ENCODE peak calls at places on chromosomes 1 and 21, in seven cellular contexts. One of them, this sample, is unnamed.

GRCh38 chr21:45152265-45152746 is 77.9 kb downstream of the ADARB1 start:
- DNase-seq in A549: no peak
- DNase-seq in left lung: peak
- DNase-seq in GM12865: peak
- DNase-seq in HFF-Myc: no peak
- DNase-seq in NB4: peak
- DNase-seq in MM.1S: no peak
- DNase-seq in this sample: peak

GRCh38 chr1:26822737-26823395 is 3.6 kb upstream of the ZDHHC18 start:
- DNase-seq in A549: no peak
- DNase-seq in left lung: no peak
- DNase-seq in GM12865: no peak
- DNase-seq in HFF-Myc: no peak
- DNase-seq in NB4: no peak
- DNase-seq in MM.1S: no peak
- DNase-seq in this sample: no peak

GRCh38 chr1:70034403-70034802 is 171.0 kb downstream of the LRRC40 start:
- DNase-seq in A549: no peak
- DNase-seq in left lung: no peak
- DNase-seq in GM12865: no peak
- DNase-seq in HFF-Myc: peak
- DNase-seq in NB4: peak
- DNase-seq in MM.1S: no peak
- DNase-seq in this sample: no peak

GRCh38 chr1:6148497-6149241 is 31.5 kb downstream of the CHD5 start:
- DNase-seq in A549: peak
- DNase-seq in left lung: peak
- DNase-seq in GM12865: peak
- DNase-seq in HFF-Myc: no peak
- DNase-seq in NB4: no peak
- DNase-seq in MM.1S: no peak
- DNase-seq in this sample: peak

GRCh38 chr1:78715181-78715661 is 65.6 kb downstream of the IFI44 start:
- DNase-seq in A549: no peak
- DNase-seq in left lung: no peak
- DNase-seq in GM12865: no peak
- DNase-seq in HFF-Myc: no peak
- DNase-seq in NB4: no peak
- DNase-seq in MM.1S: no peak
- DNase-seq in this sample: no peak

GRCh38 chr1:46735708-46736324 is 16.9 kb upstream of the EFCAB14 start:
- DNase-seq in A549: no peak
- DNase-seq in left lung: no peak
- DNase-seq in GM12865: peak
- DNase-seq in HFF-Myc: peak
- DNase-seq in NB4: peak
- DNase-seq in MM.1S: peak
- DNase-seq in this sample: no peak

GRCh38 chr1:33322870-33323585 is 2.1 kb upstream of the A3GALT2 start:
- DNase-seq in A549: no peak
- DNase-seq in left lung: no peak
- DNase-seq in GM12865: no peak
- DNase-seq in HFF-Myc: no peak
- DNase-seq in NB4: no peak
- DNase-seq in MM.1S: no peak
- DNase-seq in this sample: no peak

GRCh38 chr1:10421637-10422036 is 8.6 kb upstream of the CENPS start:
- DNase-seq in A549: no peak
- DNase-seq in left lung: no peak
- DNase-seq in GM12865: no peak
- DNase-seq in HFF-Myc: no peak
- DNase-seq in NB4: no peak
- DNase-seq in MM.1S: no peak
- DNase-seq in this sample: no peak

GRCh38 chr1:199007423-199007822 is 368.6 kb downstream of the PTPRC start:
- DNase-seq in A549: no peak
- DNase-seq in left lung: no peak
- DNase-seq in GM12865: no peak
- DNase-seq in HFF-Myc: no peak
- DNase-seq in NB4: peak
- DNase-seq in MM.1S: no peak
- DNase-seq in this sample: no peak

GRCh38 chr21:46314441-46315020 is 9.1 kb downstream of the C21orf58 start:
- DNase-seq in A549: no peak
- DNase-seq in left lung: no peak
- DNase-seq in GM12865: no peak
- DNase-seq in HFF-Myc: no peak
- DNase-seq in NB4: no peak
- DNase-seq in MM.1S: no peak
- DNase-seq in this sample: no peak

GRCh38 chr1:21619041-21619947 is 49.9 kb downstream of the RAP1GAP start:
- DNase-seq in A549: no peak
- DNase-seq in left lung: no peak
- DNase-seq in GM12865: no peak
- DNase-seq in HFF-Myc: no peak
- DNase-seq in NB4: no peak
- DNase-seq in MM.1S: no peak
- DNase-seq in this sample: no peak

GRCh38 chr1:47487332-47487731 is 49.5 kb downstream of the FOXD2 start:
- DNase-seq in A549: no peak
- DNase-seq in left lung: no peak
- DNase-seq in GM12865: no peak
- DNase-seq in HFF-Myc: no peak
- DNase-seq in NB4: no peak
- DNase-seq in MM.1S: no peak
- DNase-seq in this sample: no peak

GRCh38 chr1:89198081-89198480 is 661 bp downstream of the GBP4 start:
- DNase-seq in A549: no peak
- DNase-seq in left lung: no peak
- DNase-seq in GM12865: no peak
- DNase-seq in HFF-Myc: no peak
- DNase-seq in NB4: no peak
- DNase-seq in MM.1S: no peak
- DNase-seq in this sample: no peak

GRCh38 chr1:31701137-31701736 is 2.6 kb downstream of the COL16A1 start:
- DNase-seq in A549: peak
- DNase-seq in left lung: peak
- DNase-seq in GM12865: peak
- DNase-seq in HFF-Myc: peak
- DNase-seq in NB4: peak
- DNase-seq in MM.1S: no peak
- DNase-seq in this sample: peak

GRCh38 chr1:217078010-217078704 is 354.9 kb upstream of the ESRRG start:
- DNase-seq in A549: no peak
- DNase-seq in left lung: no peak
- DNase-seq in GM12865: no peak
- DNase-seq in HFF-Myc: no peak
- DNase-seq in NB4: no peak
- DNase-seq in MM.1S: no peak
- DNase-seq in this sample: no peak

GRCh38 chr1:6489799-6490180 is 1.7 kb downstream of the PLEKHG5 start:
- DNase-seq in A549: peak
- DNase-seq in left lung: peak
- DNase-seq in GM12865: peak
- DNase-seq in HFF-Myc: peak
- DNase-seq in NB4: peak
- DNase-seq in MM.1S: peak
- DNase-seq in this sample: peak

DNA sequence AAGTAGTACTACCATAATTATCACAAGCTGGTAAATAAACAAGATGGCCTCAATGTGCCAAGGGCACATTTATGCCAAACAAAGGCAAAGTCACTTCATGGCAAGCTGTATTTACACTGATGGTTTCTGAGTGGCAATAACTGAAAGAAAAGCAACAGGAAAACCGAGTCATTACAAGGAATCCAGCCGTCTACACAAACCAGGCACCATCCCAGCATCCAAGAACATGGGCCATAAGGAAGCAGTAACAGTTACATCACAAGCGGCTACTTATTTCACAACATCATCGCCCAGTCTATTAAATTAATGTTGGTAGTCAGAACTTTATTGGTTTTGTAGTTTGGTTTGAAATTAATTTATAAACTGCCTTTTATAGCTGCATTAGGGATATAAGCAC is 214.2 kb downstream of the RERE start:
- DNase-seq in A549: no peak
- DNase-seq in left lung: no peak
- DNase-seq in GM12865: no peak
- DNase-seq in HFF-Myc: no peak
- DNase-seq in NB4: no peak
- DNase-seq in MM.1S: no peak
- DNase-seq in this sample: no peak
- H3K4me3 ChIP-seq in A549: no peak
- H3K4me3 ChIP-seq in left lung: no peak
- H3K4me3 ChIP-seq in GM12865: no peak
- H3K4me3 ChIP-seq in HFF-Myc: no peak
- H3K4me3 ChIP-seq in NB4: no peak
- H3K4me3 ChIP-seq in MM.1S: peak
- H3K4me3 ChIP-seq in this sample: no peak

GRCh38 chr1:55040083-55040952 is 970 bp downstream of the PCSK9 start:
- DNase-seq in A549: no peak
- DNase-seq in left lung: no peak
- DNase-seq in GM12865: no peak
- DNase-seq in HFF-Myc: no peak
- DNase-seq in NB4: no peak
- DNase-seq in MM.1S: no peak
- DNase-seq in this sample: no peak
- H3K4me3 ChIP-seq in A549: peak
- H3K4me3 ChIP-seq in left lung: peak
- H3K4me3 ChIP-seq in GM12865: no peak
- H3K4me3 ChIP-seq in HFF-Myc: peak
- H3K4me3 ChIP-seq in NB4: no peak
- H3K4me3 ChIP-seq in MM.1S: no peak
- H3K4me3 ChIP-seq in this sample: peak

GRCh38 chr1:63836830-63837229 is 63.0 kb downstream of the ROR1 start:
- DNase-seq in A549: no peak
- DNase-seq in left lung: no peak
- DNase-seq in GM12865: no peak
- DNase-seq in HFF-Myc: no peak
- DNase-seq in NB4: no peak
- DNase-seq in MM.1S: no peak
- DNase-seq in this sample: no peak
- H3K4me3 ChIP-seq in A549: no peak
- H3K4me3 ChIP-seq in left lung: no peak
- H3K4me3 ChIP-seq in GM12865: no peak
- H3K4me3 ChIP-seq in HFF-Myc: no peak
- H3K4me3 ChIP-seq in NB4: no peak
- H3K4me3 ChIP-seq in MM.1S: no peak
- H3K4me3 ChIP-seq in this sample: no peak

GRCh38 chr1:2203671-2204383 is 9.3 kb upstream of the FAAP20 start:
- DNase-seq in A549: no peak
- DNase-seq in left lung: peak
- DNase-seq in GM12865: no peak
- DNase-seq in HFF-Myc: no peak
- DNase-seq in NB4: no peak
- DNase-seq in MM.1S: no peak
- DNase-seq in this sample: peak
- H3K4me3 ChIP-seq in A549: no peak
- H3K4me3 ChIP-seq in left lung: peak
- H3K4me3 ChIP-seq in GM12865: no peak
- H3K4me3 ChIP-seq in HFF-Myc: peak
- H3K4me3 ChIP-seq in NB4: no peak
- H3K4me3 ChIP-seq in MM.1S: no peak
- H3K4me3 ChIP-seq in this sample: peak

DNA sequence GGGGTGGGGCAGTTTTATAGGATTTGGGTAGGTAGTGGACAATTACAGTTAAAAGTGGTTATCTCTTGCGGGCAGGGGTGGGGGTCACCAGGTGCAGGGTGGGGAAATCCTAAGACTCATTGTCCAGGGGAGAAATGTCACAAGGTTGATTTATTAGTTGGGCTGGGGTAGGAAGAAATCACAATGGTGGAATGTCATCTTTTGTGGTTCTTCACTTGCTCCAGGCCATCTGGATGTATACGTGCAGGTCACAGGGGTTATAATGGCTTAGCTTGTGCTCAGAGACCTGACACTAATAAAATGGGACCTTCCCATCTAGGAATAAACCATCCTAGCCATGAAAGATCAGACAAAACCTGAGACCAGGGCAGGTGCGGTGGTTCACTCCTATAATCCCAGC is 11.5 kb downstream of the TEX46 start:
- DNase-seq in A549: no peak
- DNase-seq in left lung: no peak
- DNase-seq in GM12865: no peak
- DNase-seq in HFF-Myc: no peak
- DNase-seq in NB4: no peak
- DNase-seq in MM.1S: no peak
- DNase-seq in this sample: no peak
- H3K4me3 ChIP-seq in A549: no peak
- H3K4me3 ChIP-seq in left lung: no peak
- H3K4me3 ChIP-seq in GM12865: no peak
- H3K4me3 ChIP-seq in HFF-Myc: no peak
- H3K4me3 ChIP-seq in NB4: no peak
- H3K4me3 ChIP-seq in MM.1S: no peak
- H3K4me3 ChIP-seq in this sample: no peak

DNA sequence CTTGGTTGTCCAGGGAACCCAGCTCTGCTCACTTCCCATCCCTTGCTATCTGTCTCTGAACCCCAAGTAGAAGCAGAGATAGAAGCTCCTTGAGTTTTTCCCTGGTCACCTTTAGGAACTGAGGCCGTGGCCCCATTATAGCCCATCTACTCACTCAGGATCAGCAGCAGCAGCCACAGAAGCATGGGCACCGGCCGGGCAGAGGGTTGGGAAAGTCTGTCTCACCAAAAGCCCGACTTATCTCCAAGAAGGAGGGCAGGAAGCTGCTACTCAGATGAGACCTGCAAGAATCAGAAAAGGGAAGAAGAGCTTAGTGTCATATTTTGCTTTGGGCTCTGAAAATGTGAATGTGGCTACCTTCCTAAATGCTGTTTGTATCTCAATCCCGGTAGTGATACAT is 264 bp downstream of the FCRL3 start:
- DNase-seq in A549: no peak
- DNase-seq in left lung: no peak
- DNase-seq in GM12865: no peak
- DNase-seq in HFF-Myc: no peak
- DNase-seq in NB4: no peak
- DNase-seq in MM.1S: no peak
- DNase-seq in this sample: no peak
- H3K4me3 ChIP-seq in A549: no peak
- H3K4me3 ChIP-seq in left lung: no peak
- H3K4me3 ChIP-seq in GM12865: no peak
- H3K4me3 ChIP-seq in HFF-Myc: no peak
- H3K4me3 ChIP-seq in NB4: no peak
- H3K4me3 ChIP-seq in MM.1S: no peak
- H3K4me3 ChIP-seq in this sample: no peak

GRCh38 chr1:155327981-155328380 is 7.3 kb downstream of the RUSC1 start:
- DNase-seq in A549: no peak
- DNase-seq in left lung: no peak
- DNase-seq in GM12865: no peak
- DNase-seq in HFF-Myc: no peak
- DNase-seq in NB4: no peak
- DNase-seq in MM.1S: no peak
- DNase-seq in this sample: no peak
- H3K4me3 ChIP-seq in A549: no peak
- H3K4me3 ChIP-seq in left lung: no peak
- H3K4me3 ChIP-seq in GM12865: no peak
- H3K4me3 ChIP-seq in HFF-Myc: no peak
- H3K4me3 ChIP-seq in NB4: no peak
- H3K4me3 ChIP-seq in MM.1S: no peak
- H3K4me3 ChIP-seq in this sample: no peak

This sample was measured in transverse colon.